ENCODE peak calls at places on chromosomes 16 and 17, in seven cellular contexts. A, E, U, K, S, X and J are unnamed samples.

GRCh38 chr16:84467256-84467655 is 37.2 kb downstream of the MEAK7 start:
- DNase-seq in A (peak), E (no peak), U (no peak), K (no peak), S (no peak), X (peak), J (no peak)

GRCh38 chr17:5000237-5000639 is 2.5 kb downstream of the KIF1C start:
- DNase-seq in A (peak), E (peak), U (no peak), K (no peak), S (no peak), X (no peak), J (no peak)

GRCh38 chr17:27324940-27325339 is 31.0 kb downstream of the WSB1 start:
- DNase-seq in A (no peak), E (no peak), U (no peak), K (no peak), S (no peak), X (no peak), J (no peak)

GRCh38 chr17:18235743-18236256 is 10.4 kb downstream of the LLGL1 start:
- DNase-seq in A (peak), E (no peak), U (no peak), K (no peak), S (no peak), X (peak), J (no peak)

GRCh38 chr16:11783319-11784047 is 13.6 kb downstream of the ZC3H7A start:
- DNase-seq in A (peak), E (no peak), U (no peak), K (peak), S (peak), X (peak), J (no peak)

GRCh38 chr17:63369233-63369632 is 76.9 kb downstream of the CYB561 start:
- DNase-seq in A (peak), E (no peak), U (no peak), K (no peak), S (no peak), X (no peak), J (no peak)

GRCh38 chr16:66334856-66335255 is 31.6 kb upstream of the CDH5 start:
- DNase-seq in A (no peak), E (no peak), U (no peak), K (no peak), S (no peak), X (no peak), J (no peak)

GRCh38 chr17:74671031-74671771 is 41.5 kb downstream of the CD300LF start:
- DNase-seq in A (peak), E (peak), U (peak), K (peak), S (peak), X (peak), J (peak)

GRCh38 chr16:61836804-61837398 is 199.3 kb downstream of the CDH8 start:
- DNase-seq in A (no peak), E (no peak), U (no peak), K (no peak), S (no peak), X (no peak), J (no peak)

GRCh38 chr16:88430524-88431446 is 22.3 kb upstream of the ZFPM1 start:
- DNase-seq in A (peak), E (no peak), U (no peak), K (peak), S (peak), X (no peak), J (no peak)
- H3K4me3 ChIP-seq in A (peak), E (peak), U (no peak), K (peak), S (peak), X (no peak), J (no peak)

GRCh38 chr17:33292184-33292980 is 713 bp downstream of the ASIC2 start:
- DNase-seq in A (peak), E (no peak), U (no peak), K (no peak), S (no peak), X (peak), J (no peak)

GRCh38 chr17:33288954-33289353 is 4.1 kb downstream of the ASIC2 start:
- DNase-seq in A (no peak), E (no peak), U (no peak), K (no peak), S (no peak), X (no peak), J (no peak)

GRCh38 chr17:33292981-33293867 is at the start of gene ASIC2:
- DNase-seq in A (peak), E (no peak), U (no peak), K (no peak), S (no peak), X (peak), J (no peak)

GRCh38 chr17:33290156-33290697 is 2.9 kb downstream of the ASIC2 start:
- DNase-seq in A (no peak), E (no peak), U (no peak), K (no peak), S (no peak), X (no peak), J (no peak)

DNA sequence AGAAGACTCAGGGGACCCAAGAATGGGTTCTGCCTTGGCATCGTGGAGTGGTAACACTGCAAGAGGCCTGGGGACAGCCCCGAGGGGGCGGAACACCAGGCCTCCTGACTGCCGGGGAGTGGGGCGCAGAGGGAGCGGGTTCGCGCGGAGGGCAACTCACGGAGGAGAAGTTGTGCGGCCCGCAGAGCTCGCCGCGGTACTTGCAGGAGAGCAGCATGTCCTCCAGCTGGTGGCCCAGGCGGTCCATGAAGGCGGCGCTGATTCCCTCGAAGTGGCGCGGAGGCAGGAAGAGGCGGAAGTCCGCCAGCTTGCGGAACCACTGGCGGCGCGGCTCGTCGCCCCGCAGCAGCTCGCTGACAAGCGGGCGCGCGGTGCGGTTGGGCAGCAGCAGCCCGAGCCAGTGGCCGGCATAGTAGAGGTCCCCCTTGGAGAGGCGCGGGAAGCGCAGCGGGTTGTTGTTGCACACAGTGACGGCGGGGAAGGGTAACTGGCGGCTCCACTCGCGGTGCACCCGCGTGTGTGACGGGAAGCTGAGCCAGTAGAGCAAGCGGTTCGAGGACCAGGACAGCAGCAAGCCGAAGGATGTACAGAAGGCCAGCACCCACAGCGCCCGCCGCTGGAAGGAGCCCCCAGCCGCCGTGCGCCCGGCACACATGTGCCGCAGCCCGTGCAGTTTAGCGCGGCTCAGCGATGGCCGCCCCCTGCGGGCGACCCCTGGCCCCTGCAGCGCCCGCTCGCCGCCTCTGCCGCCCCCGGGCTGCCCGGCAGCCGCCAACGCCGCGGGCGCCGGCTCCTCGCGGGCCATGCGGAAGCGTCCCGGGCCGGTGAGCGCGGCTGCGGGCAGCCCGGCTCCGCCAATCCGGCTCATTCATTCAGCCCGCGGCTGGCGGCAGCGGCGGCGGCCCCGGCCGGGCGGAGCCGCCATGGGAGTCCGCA is 1.6 kb downstream of the ASIC2 start:
- DNase-seq in A (peak), E (no peak), U (no peak), K (no peak), S (no peak), X (peak), J (no peak)
- H3K4me3 ChIP-seq in A (peak), E (peak), U (no peak), K (no peak), S (no peak), X (peak), J (no peak)

GRCh38 chr17:78779848-78780247 is 2.2 kb downstream of the CYTH1 start:
- DNase-seq in A (no peak), E (no peak), U (no peak), K (peak), S (peak), X (peak), J (no peak)

GRCh38 chr17:78781339-78782304 is at the start of gene CYTH1:
- DNase-seq in A (peak), E (peak), U (no peak), K (peak), S (peak), X (peak), J (no peak)

GRCh38 chr17:78777886-78778285 is 4.2 kb downstream of the CYTH1 start:
- DNase-seq in A (no peak), E (no peak), U (no peak), K (peak), S (no peak), X (no peak), J (no peak)

GRCh38 chr17:78780852-78781338 is 1.2 kb downstream of the CYTH1 start:
- DNase-seq in A (peak), E (no peak), U (no peak), K (peak), S (no peak), X (no peak), J (peak)

DNA sequence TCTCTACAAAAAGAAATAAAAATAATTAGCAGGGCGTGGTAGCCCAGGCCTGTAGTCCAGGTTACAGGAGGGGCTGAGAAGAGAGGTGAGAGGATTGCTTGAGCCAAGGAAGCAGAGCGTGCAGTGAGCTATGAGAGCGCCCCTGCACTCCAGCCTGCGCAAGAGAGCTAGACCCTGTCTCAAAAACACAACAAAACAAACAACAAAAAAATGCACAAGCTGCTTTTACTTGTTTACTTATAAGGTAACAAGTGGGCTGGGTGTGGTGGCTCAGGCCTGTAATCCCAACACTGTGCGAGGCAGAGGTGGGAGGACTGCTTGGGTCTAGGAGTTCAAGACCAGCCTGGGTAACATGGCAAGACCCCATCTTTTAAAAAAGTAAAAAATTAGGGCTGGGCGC is 1.7 kb downstream of the CYTH1 start:
- DNase-seq in A (no peak), E (no peak), U (no peak), K (peak), S (no peak), X (no peak), J (no peak)
- H3K4me3 ChIP-seq in A (peak), E (peak), U (no peak), K (peak), S (peak), X (no peak), J (peak)

GRCh38 chr17:59371426-59372099 is 40.1 kb downstream of the YPEL2 start:
- DNase-seq in A (peak), E (no peak), U (peak), K (no peak), S (no peak), X (no peak), J (no peak)
- H3K4me3 ChIP-seq in A (no peak), E (peak), U (no peak), K (peak), S (no peak), X (no peak), J (peak)

GRCh38 chr16:49706620-49707355 is 149.1 kb downstream of the ZNF423 start:
- DNase-seq in A (no peak), E (no peak), U (no peak), K (no peak), S (no peak), X (no peak), J (no peak)
- H3K4me3 ChIP-seq in A (no peak), E (no peak), U (no peak), K (no peak), S (no peak), X (no peak), J (no peak)

GRCh38 chr16:30094541-30095165 is 1.4 kb downstream of the YPEL3 start:
- DNase-seq in A (no peak), E (no peak), U (no peak), K (no peak), S (no peak), X (no peak), J (no peak)
- H3K4me3 ChIP-seq in A (peak), E (peak), U (no peak), K (peak), S (peak), X (peak), J (no peak)

DNA sequence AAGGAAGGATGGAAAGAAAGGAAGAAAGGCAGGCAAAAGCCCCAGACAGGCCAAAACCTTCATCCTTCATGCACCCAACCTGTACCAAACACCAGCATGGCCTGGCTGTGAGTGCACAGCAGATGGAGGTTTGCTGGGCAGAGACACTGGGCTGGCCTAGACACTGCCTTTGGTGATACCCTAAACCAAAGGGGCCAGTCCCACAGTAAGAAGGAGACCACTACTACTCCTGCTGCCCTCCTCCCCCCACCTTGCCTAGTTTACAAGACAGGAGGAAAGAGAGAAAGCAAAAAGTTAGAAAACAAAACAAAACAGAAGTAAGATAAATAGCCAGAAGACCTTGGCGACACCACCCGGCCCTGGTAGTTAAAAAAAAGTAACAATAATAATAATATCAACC is 19.1 kb downstream of the QPRT start:
- DNase-seq in A (no peak), E (no peak), U (no peak), K (no peak), S (no peak), X (no peak), J (no peak)
- H3K4me3 ChIP-seq in A (no peak), E (no peak), U (no peak), K (no peak), S (no peak), X (no peak), J (no peak)

DNA sequence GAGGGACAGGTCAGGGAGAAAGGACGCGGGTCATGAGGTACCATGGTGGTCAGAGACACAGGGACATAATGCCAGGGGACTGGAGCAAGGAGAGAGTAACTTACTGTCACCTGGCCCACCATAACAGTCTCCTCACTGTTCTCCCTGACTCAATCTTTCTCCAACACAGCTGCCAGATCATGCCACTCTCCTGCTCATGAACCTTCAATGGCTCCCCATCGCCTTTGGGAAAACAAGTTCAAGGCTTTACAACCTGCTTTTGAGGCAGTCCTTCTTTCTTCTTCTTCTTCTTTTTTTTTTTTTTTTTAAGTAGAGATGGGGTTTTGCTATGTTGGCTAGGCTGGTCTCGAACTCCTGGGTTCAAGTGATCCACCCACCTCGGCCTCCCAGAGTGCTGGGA is 22.9 kb downstream of the CNGB1 start:
- DNase-seq in A (no peak), E (no peak), U (no peak), K (no peak), S (no peak), X (no peak), J (no peak)
- H3K4me3 ChIP-seq in A (no peak), E (no peak), U (no peak), K (no peak), S (no peak), X (no peak), J (no peak)

GRCh38 chr17:14300628-14301278 is at the start of gene HS3ST3B1:
- DNase-seq in A (peak), E (peak), U (peak), K (peak), S (peak), X (peak), J (peak)
- H3K4me3 ChIP-seq in A (peak), E (peak), U (peak), K (peak), S (peak), X (peak), J (peak)